ENCODE peak calls at places on chromosome 12, in seven cellular contexts. E, X, U, L, Y, M and R are unnamed samples. For H3F3A, the result is how much of the 10 kb centered on the place peaks cover.

GRCh38 chr12:50642035-50642451 is 121.9 kb upstream of the ATF1 start:
- DNase-seq in E (no peak), L (peak), Y (no peak), U (no peak), M (no peak), X (peak), R (peak)

GRCh38 chr12:109463776-109464175 is 13.3 kb downstream of the KCTD10 start:
- DNase-seq in M (no peak), E (peak), Y (no peak), X (no peak), U (no peak), L (no peak), R (no peak)

GRCh38 chr12:24625103-24625502 is 323.8 kb downstream of the BCAT1 start:
- DNase-seq in E (no peak), L (no peak), Y (no peak), X (no peak), U (no peak), M (no peak), R (no peak)

GRCh38 chr12:67067453-67068203 is 201.5 kb upstream of the CAND1 start:
- DNase-seq in M (no peak), U (peak), Y (peak), E (peak), X (no peak), L (peak), R (peak)

GRCh38 chr12:9509464-9510166 is 98.1 kb downstream of the KLRB1 start:
- DNase-seq in E (no peak), Y (no peak), M (no peak), L (no peak), X (peak), U (no peak), R (no peak)

GRCh38 chr12:45660330-45660729 is 69.2 kb upstream of the ARID2 start:
- DNase-seq in U (no peak), X (peak), M (no peak), L (peak), E (no peak), Y (no peak), R (peak)

GRCh38 chr12:63897931-63898330 is 53.4 kb downstream of the SRGAP1 start:
- DNase-seq in L (no peak), M (no peak), X (no peak), Y (peak), E (no peak), U (no peak), R (no peak)

GRCh38 chr12:11823043-11823442 is 173.6 kb downstream of the ETV6 start:
- DNase-seq in U (no peak), X (peak), E (no peak), L (no peak), Y (no peak), M (no peak), R (no peak)

GRCh38 chr12:45336331-45336730 is 120.4 kb downstream of the ANO6 start:
- DNase-seq in X (peak), U (no peak), Y (no peak), L (peak), E (no peak), M (no peak), R (no peak)

GRCh38 chr12:32395031-32395430 is 4.3 kb upstream of the FGD4 start:
- DNase-seq in X (no peak), E (peak), U (no peak), Y (no peak), L (no peak), M (no peak), R (no peak)

GRCh38 chr12:59321278-59321677 is 274.6 kb upstream of the SLC16A7 start:
- DNase-seq in E (no peak), U (no peak), M (no peak), L (no peak), Y (no peak), X (no peak), R (no peak)
- H2AFZ ChIP-seq in E (no peak), U (no peak), M (no peak), L (no peak), Y (no peak), X (no peak), R (no peak)

GRCh38 chr12:103503546-103504480 is 8.0 kb upstream of the C12orf42 start:
- DNase-seq in M (peak), Y (peak), L (no peak), X (no peak), U (peak), E (peak), R (no peak)

GRCh38 chr12:103501447-103501846 is 5.7 kb upstream of the C12orf42 start:
- DNase-seq in M (no peak), Y (no peak), U (no peak), L (no peak), X (no peak), E (no peak), R (no peak)

GRCh38 chr12:103498990-103499389 is 3.2 kb upstream of the C12orf42 start:
- DNase-seq in L (no peak), U (no peak), M (no peak), E (no peak), X (no peak), Y (no peak), R (no peak)

GRCh38 chr12:103495783-103496456 is at the start of gene C12orf42:
- DNase-seq in L (peak), E (peak), Y (peak), X (peak), U (peak), M (peak), R (no peak)

DNA sequence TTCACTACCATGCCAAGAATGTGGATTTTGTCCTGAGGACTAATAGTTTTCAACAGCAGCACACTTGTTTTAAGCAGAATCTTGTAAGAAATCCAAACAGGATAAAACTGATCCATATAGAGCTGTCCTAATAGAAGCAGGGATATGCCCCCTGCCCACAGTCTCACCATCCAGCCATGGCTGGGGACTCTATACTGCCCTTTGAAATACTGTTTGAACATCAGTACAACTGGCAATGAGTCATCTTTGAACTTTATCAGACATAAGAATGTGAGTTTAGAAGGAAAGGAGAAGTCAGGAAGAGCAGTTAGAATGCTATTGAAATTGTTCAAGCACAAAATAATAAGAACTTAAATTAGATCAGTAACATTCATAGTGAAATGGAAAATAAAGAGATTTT is 3.8 kb upstream of the C12orf42 start:
- DNase-seq in E (no peak), L (peak), Y (no peak), U (no peak), M (no peak), X (peak), R (no peak)
- H3K4me3 ChIP-seq in E (no peak), L (no peak), Y (no peak), U (no peak), M (no peak), X (no peak), R (no peak)

GRCh38 chr12:122021822-122022392 is at the start of gene BCL7A:
- DNase-seq in Y (peak), X (peak), U (peak), E (peak), M (peak), L (peak), R (no peak)

GRCh38 chr12:122018937-122019336 is 2.7 kb upstream of the BCL7A start:
- DNase-seq in M (no peak), X (no peak), Y (no peak), U (no peak), L (no peak), E (no peak), R (no peak)

GRCh38 chr12:122022393-122023338 is 982 bp downstream of the BCL7A start:
- DNase-seq in E (peak), U (peak), L (peak), X (peak), M (no peak), Y (peak), R (no peak)

GRCh38 chr12:122021193-122021821 is 377 bp upstream of the BCL7A start:
- DNase-seq in L (peak), X (peak), Y (peak), U (peak), M (no peak), E (no peak), R (no peak)

GRCh38 chr12:122020795-122021192 is 890 bp upstream of the BCL7A start:
- DNase-seq in X (no peak), Y (peak), E (no peak), U (no peak), M (no peak), L (no peak), R (no peak)
- H3F3A ChIP-seq in X (under half), Y (under half), E (under half), U (under half), M (under half), L (under half), R (under half)

GRCh38 chr12:13864081-13864673 is 117.2 kb downstream of the GRIN2B start:
- DNase-seq in U (peak), E (peak), L (peak), X (peak), M (peak), Y (peak), R (peak)
- H2AFZ ChIP-seq in U (no peak), E (no peak), L (no peak), X (no peak), M (no peak), Y (no peak), R (no peak)

DNA sequence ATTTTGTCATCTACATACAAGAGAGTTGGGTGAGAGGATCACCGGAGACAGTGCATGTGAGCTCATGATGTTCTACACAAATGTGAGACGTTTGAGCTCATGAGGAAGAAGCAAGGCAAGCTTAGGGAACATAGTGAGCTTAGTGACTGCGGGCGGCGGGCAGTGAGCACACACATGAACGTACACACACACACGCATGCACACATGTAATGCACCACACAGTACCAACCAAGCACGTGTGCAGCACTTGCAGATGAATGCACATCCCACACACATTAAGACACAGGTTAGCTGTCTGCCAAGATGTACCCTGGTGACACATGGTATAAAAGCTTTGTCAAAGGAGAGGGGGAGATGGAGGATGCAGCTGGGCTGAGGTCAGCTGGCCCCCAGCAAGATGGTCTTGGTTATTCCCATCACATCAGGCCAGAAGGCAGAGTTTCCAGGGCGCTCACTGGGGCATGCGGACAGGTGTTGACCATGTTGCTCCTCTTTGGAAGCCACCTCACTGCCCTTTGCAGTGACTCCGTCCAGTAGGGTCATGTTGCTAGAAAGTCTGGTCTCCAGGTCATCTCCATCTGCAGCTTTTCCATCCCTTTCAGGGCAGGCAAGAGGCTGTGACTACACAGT is 8.7 kb upstream of the CACNA2D4 start:
- DNase-seq in X (no peak), U (no peak), Y (no peak), L (no peak), E (peak), M (no peak), R (no peak)
- H3K4me3 ChIP-seq in X (no peak), U (no peak), Y (no peak), L (no peak), E (no peak), M (no peak), R (no peak)

GRCh38 chr12:95198914-95199313 is 18.4 kb downstream of the FGD6 start:
- DNase-seq in L (no peak), U (no peak), E (no peak), M (no peak), X (no peak), Y (peak), R (no peak)
- H3F3A ChIP-seq in L (under half), U (under half), E (under half), M (under half), X (under half), Y (under half), R (under half)